ENCODE peak calls at places on chromosomes 5 and 9, in eight cellular contexts. D is activated naive CD8-positive, alpha-beta T cell treated with anti-CD3 and anti-CD28 coated beads for 36 hours; I is HEK293T; L is NCI-H1417 treated with DMSO at 0.1 percent for 48 hours; R is fibroblast of mammary gland; Q is activated CD8-positive, alpha-beta memory T cell treated with anti-CD3 and anti-CD28 coated beads, Interleukin-2, amount 50 U/mL, for 4 hours; U is ovary; C is A172. J is an unnamed sample.

GRCh38 chr5:176530983-176531901 is 6.0 kb downstream of the RNF44 start:
- DNase-seq in D (peak), I (no peak), L (no peak), R (peak), Q (no peak), U (no peak), C (peak), J (no peak)

GRCh38 chr5:151647320-151647861 is 39.3 kb downstream of the SPARC start:
- DNase-seq in D (no peak), I (no peak), L (no peak), R (no peak), Q (no peak), U (no peak), C (no peak), J (no peak)

GRCh38 chr9:347667-348292 is 133.1 kb downstream of the DOCK8 start:
- DNase-seq in D (no peak), I (peak), L (no peak), R (peak), Q (no peak), U (no peak), C (peak), J (no peak)

GRCh38 chr5:180330810-180331646 is 22.1 kb downstream of the GFPT2 start:
- DNase-seq in D (no peak), I (no peak), L (no peak), R (peak), Q (no peak), U (peak), C (peak), J (no peak)

GRCh38 chr9:91131433-91131839 is 230.3 kb downstream of the AUH start:
- DNase-seq in D (peak), I (no peak), L (no peak), R (peak), Q (peak), U (peak), C (peak), J (peak)

GRCh38 chr9:131181091-131181681 is 55.8 kb downstream of the NUP214 start:
- DNase-seq in D (no peak), I (no peak), L (no peak), R (no peak), Q (no peak), U (no peak), C (no peak), J (no peak)

GRCh38 chr9:121756477-121757285 is 105.2 kb downstream of the DAB2IP start:
- DNase-seq in D (no peak), I (no peak), L (no peak), R (no peak), Q (no peak), U (no peak), C (no peak), J (no peak)

GRCh38 chr5:138455191-138455930 is 9.9 kb upstream of the EGR1 start:
- DNase-seq in D (no peak), I (no peak), L (no peak), R (no peak), Q (no peak), U (no peak), C (no peak), J (no peak)

GRCh38 chr5:16791036-16791705 is 144.9 kb downstream of the MYO10 start:
- DNase-seq in D (peak), I (peak), L (peak), R (peak), Q (no peak), U (no peak), C (peak), J (no peak)

GRCh38 chr5:31197183-31197582 is 3.7 kb downstream of the CDH6 start:
- DNase-seq in D (no peak), I (no peak), L (no peak), R (no peak), Q (no peak), U (no peak), C (peak), J (no peak)

GRCh38 chr9:108100571-108100970 is 611.0 kb upstream of the KLF4 start:
- DNase-seq in D (no peak), I (no peak), L (no peak), R (no peak), Q (no peak), U (no peak), C (no peak), J (no peak)

GRCh38 chr5:142304013-142304701 is 20.7 kb downstream of the SPRY4 start:
- DNase-seq in D (no peak), I (no peak), L (no peak), R (no peak), Q (no peak), U (no peak), C (peak), J (no peak)

GRCh38 chr5:102760815-102761214 is 5.7 kb downstream of the PAM start:
- DNase-seq in D (no peak), I (no peak), L (no peak), R (peak), Q (no peak), U (peak), C (no peak), J (no peak)

GRCh38 chr5:82597437-82597836 is 319.3 kb upstream of the RPS23 start:
- DNase-seq in D (no peak), I (peak), L (no peak), R (no peak), Q (no peak), U (no peak), C (peak), J (no peak)

GRCh38 chr5:98050583-98050982 is 722.9 kb upstream of the RGMB start:
- DNase-seq in D (no peak), I (no peak), L (no peak), R (peak), Q (no peak), U (no peak), C (peak), J (no peak)

GRCh38 chr5:15064396-15064795 is 192.8 kb upstream of the ANKH start:
- DNase-seq in D (no peak), I (no peak), L (no peak), R (no peak), Q (no peak), U (no peak), C (no peak), J (no peak)